ENCODE peak calls at places on chromosomes 11 and 22, in seven cellular contexts. E is sigmoid colon, K is mammary epithelial cell, B is aorta, J is adipocyte, Y is WERI-Rb-1, W is K562. N is an unnamed sample.

GRCh38 chr11:45334410-45334809 is 48.3 kb upstream of the SYT13 start:
- DNase-seq in W (no peak), Y (no peak), B (no peak), E (no peak), K (no peak), J (no peak), N (no peak)

GRCh38 chr11:111427471-111427912 is 48.4 kb upstream of the POU2AF1 start:
- DNase-seq in B (no peak), E (no peak), Y (no peak), J (peak; percentile 9), W (peak; percentile 30), K (peak; percentile 25), N (no peak)

GRCh38 chr11:15097411-15097810 is 17.3 kb upstream of the INSC start:
- DNase-seq in B (no peak), J (no peak), W (no peak), K (peak; percentile 63), E (no peak), Y (no peak), N (no peak)

GRCh38 chr11:133492895-133493294 is 39.4 kb downstream of the OPCML start:
- DNase-seq in J (no peak), Y (no peak), B (no peak), K (no peak), W (no peak), E (no peak), N (no peak)

GRCh38 chr22:47333625-47334024 is 571.2 kb downstream of the TBC1D22A start:
- DNase-seq in B (no peak), E (no peak), K (peak; percentile 4), J (no peak), Y (no peak), W (no peak), N (peak; percentile 86)

GRCh38 chr11:45553401-45553936 is 112.0 kb downstream of the CHST1 start:
- DNase-seq in W (no peak), K (no peak), J (no peak), Y (no peak), B (no peak), E (no peak), N (no peak)

GRCh38 chr22:28542980-28543621 is 136.5 kb downstream of the TTC28 start:
- DNase-seq in J (no peak), W (no peak), Y (no peak), E (no peak), B (no peak), K (no peak), N (no peak)

GRCh38 chr11:57001674-57002401 is 13.1 kb downstream of the OR5AK2 start:
- DNase-seq in K (peak; percentile 9), Y (no peak), B (no peak), W (peak; percentile 41), J (peak; percentile 6), E (no peak), N (no peak)

GRCh38 chr11:57313071-57313787 is 11.5 kb downstream of the TNKS1BP1 start:
- DNase-seq in Y (no peak), W (no peak), B (peak; percentile 44), K (no peak), J (no peak), E (peak; percentile 73), N (no peak)

GRCh38 chr22:29216873-29217666 is 11.4 kb downstream of the EMID1 start:
- DNase-seq in B (peak; percentile 71), Y (no peak), J (peak; percentile 90), E (peak; percentile 64), K (peak; percentile 57), W (no peak), N (peak; percentile 28)

GRCh38 chr22:49812838-49813237 is 14.8 kb downstream of the BRD1 start:
- DNase-seq in J (no peak), B (no peak), Y (no peak), W (no peak), E (peak; percentile 56), K (no peak), N (peak; percentile 62)

GRCh38 chr11:18723991-18724390 is 2.0 kb downstream of the IGSF22 start:
- DNase-seq in B (no peak), E (no peak), W (no peak), Y (peak; percentile 60), J (no peak), K (no peak), N (no peak)

GRCh38 chr11:103529217-103529684 is 420.0 kb downstream of the DYNC2H1 start:
- DNase-seq in E (no peak), K (peak; percentile 62), B (no peak), J (peak; percentile 69), Y (peak; percentile 21), W (no peak), N (peak; percentile 85)

DNA sequence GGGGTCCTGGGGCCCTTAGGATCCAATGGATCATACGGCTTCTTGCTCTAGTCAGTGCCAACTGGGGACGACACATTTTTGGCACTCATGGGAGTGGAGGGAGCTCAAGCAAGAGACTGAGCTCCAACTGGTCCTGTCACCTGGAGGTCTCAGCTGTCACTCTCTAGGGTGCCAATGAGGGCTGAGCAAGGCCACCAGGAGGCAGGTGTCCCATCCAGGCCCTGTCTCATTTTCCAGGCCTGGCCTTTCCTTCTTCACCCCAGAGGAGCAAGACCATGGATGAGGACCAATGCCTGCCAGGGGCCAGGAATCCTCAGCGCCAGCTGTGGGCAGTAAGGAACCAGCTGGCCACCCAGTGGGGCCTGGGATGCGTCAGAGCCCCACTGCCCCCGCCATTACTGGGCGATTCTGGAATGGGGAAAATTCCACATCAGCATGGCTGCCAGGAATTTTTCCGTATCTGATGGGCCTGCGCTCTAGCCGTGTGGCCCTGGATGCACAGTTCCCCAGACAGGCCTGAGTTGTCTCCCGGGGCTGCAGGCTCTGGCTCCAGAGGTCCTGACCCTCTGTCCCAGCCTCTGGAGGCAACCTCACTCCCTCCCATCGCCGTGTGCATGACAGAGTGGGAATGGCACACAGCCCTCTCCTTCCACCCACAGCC is 676 bp upstream of the GAL3ST1 start:
- DNase-seq in K (no peak), B (peak; percentile 84), W (no peak), Y (peak; percentile 33), E (no peak), J (no peak), N (peak; percentile 75)
- H3K4me3 ChIP-seq in K (no peak overlapping the region), B (peak overlapping the region; percentile 24), W (no peak overlapping the region), Y (peak overlapping the region; percentile 48), E (peak overlapping the region; percentile 29), J (no peak overlapping the region), N (no peak overlapping the region)

GRCh38 chr11:74877132-74877531 is 71.8 kb downstream of the XRRA1 start:
- DNase-seq in E (no peak), Y (no peak), W (peak; percentile 56), K (no peak), B (no peak), J (peak; percentile 7), N (no peak)
- H3K9me3 ChIP-seq in E (peaks cover 9% of the 10 kb centered on the region), Y (peaks cover 6% of the 10 kb centered on the region), W (peaks cover 13% of the 10 kb centered on the region), K (peaks cover 2% of the 10 kb centered on the region), B (peaks cover 8% of the 10 kb centered on the region), J (peaks cover 18% of the 10 kb centered on the region), N (peaks cover 6% of the 10 kb centered on the region)

GRCh38 chr11:68976095-68976494 is 4.7 kb downstream of the MRGPRD start:
- DNase-seq in J (no peak), B (no peak), K (no peak), W (no peak), E (no peak), Y (no peak), N (no peak)
- H3K4me3 ChIP-seq in J (no peak overlapping the region), B (no peak overlapping the region), K (no peak overlapping the region), W (no peak overlapping the region), E (no peak overlapping the region), Y (no peak overlapping the region), N (no peak overlapping the region)

GRCh38 chr11:73397468-73398131 is 21.4 kb downstream of the RELT start:
- DNase-seq in J (no peak), B (no peak), K (no peak), W (no peak), E (peak; percentile 58), Y (no peak), N (no peak)
- H3K9me3 ChIP-seq in J (no peaks in the 10 kb centered on the region), B (no peaks in the 10 kb centered on the region), K (no peaks in the 10 kb centered on the region), W (no peaks in the 10 kb centered on the region), E (no peaks in the 10 kb centered on the region), Y (no peaks in the 10 kb centered on the region), N (no peaks in the 10 kb centered on the region)

GRCh38 chr11:119721129-119722120 is 7.6 kb downstream of the NECTIN1 start:
- DNase-seq in B (no peak), K (peak; percentile 85), W (peak; percentile 43), Y (peak; percentile 49), E (no peak), J (peak; percentile 27), N (peak; percentile 69)
- H3K4me3 ChIP-seq in B (no peak overlapping the region), K (no peak overlapping the region), W (no peak overlapping the region), Y (no peak overlapping the region), E (no peak overlapping the region), J (no peak overlapping the region), N (no peak overlapping the region)

GRCh38 chr11:134904103-134904502 is 492.1 kb upstream of the B3GAT1 start:
- DNase-seq in K (no peak), E (no peak), B (no peak), Y (no peak), W (no peak), J (no peak), N (no peak)
- H3K9me3 ChIP-seq in K (peaks cover 25% of the 10 kb centered on the region), E (no peaks in the 10 kb centered on the region), B (no peaks in the 10 kb centered on the region), Y (no peaks in the 10 kb centered on the region), W (no peaks in the 10 kb centered on the region), J (no peaks in the 10 kb centered on the region), N (no peaks in the 10 kb centered on the region)

GRCh38 chr11:12680246-12680939 is 6.2 kb downstream of the TEAD1 start:
- DNase-seq in B (peak; percentile 84), Y (peak; percentile 95), K (peak; percentile 90), J (peak; percentile 95), E (peak; percentile 95), W (peak; percentile 25), N (peak; percentile 85)
- H3K4me3 ChIP-seq in B (no peak overlapping the region), Y (peak overlapping the region; percentile 27), K (peak overlapping the region; percentile 34), J (peak overlapping the region; percentile 67), E (peak overlapping the region; percentile 22), W (no peak overlapping the region), N (peak overlapping the region; percentile 6)

DNA sequence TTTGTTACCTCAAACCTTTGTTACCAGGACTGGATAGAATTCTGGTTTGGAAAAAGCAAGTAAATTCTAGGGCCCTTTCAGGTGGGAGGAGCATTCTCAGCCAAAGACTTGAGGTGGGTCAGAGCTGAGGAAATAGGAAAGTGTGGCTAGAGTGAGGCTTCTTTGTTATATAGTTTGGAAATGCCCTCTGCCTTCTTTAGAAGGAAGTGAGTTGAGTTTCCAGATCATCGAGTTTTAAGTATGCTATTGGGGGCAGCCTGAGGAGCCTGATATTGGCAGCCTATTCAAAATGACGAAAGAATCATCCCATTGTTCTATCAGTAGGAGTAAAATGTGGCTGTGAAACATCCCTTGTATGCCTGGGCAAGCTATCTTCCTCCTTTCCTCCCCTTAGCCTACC is 134.1 kb downstream of the ARHGAP42 start:
- DNase-seq in Y (no peak), J (no peak), W (no peak), B (no peak), K (no peak), E (no peak), N (no peak)
- H3K9me3 ChIP-seq in Y (no peaks in the 10 kb centered on the region), J (no peaks in the 10 kb centered on the region), W (no peaks in the 10 kb centered on the region), B (no peaks in the 10 kb centered on the region), K (no peaks in the 10 kb centered on the region), E (no peaks in the 10 kb centered on the region), N (no peaks in the 10 kb centered on the region)

DNA sequence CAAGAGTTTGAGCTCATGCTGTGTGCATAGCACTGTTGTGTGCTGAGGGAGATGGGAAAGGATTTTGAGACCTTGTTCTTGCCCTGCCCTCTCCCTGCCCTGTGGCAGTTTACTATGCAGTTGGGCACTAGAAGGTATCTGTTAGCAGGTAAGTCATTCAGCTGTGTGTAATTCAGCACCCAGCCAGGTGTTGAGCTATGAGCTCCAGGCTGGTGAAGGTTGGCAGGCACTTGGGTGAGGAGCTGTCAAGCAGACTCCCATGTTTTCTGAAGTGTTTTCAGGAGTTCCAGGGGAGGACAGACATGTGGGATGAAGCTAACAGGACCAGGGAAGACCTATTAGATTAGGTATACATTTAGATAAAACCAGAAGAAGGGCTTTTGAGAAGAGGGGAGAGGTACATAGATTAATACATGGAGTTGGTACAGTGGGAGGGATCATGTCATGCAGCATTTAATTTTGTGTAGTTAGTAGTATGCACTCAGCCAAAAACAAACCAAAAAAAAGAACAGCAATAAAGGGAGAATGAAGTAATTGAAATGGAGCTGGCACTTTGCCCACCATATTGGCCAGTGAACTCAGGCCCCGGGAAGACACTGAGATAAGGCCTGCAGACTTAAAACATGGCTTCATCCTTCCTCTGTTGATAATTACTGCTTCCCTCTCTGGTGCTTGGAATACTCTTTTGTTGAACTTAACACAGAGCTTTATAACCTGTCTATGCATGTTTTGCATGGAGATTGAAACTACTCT is 2.9 kb downstream of the PANX1 start:
- DNase-seq in B (peak; percentile 46), E (no peak), J (no peak), K (peak; percentile 56), W (no peak), Y (no peak), N (peak; percentile 38)
- H3K4me3 ChIP-seq in B (no peak overlapping the region), E (peak overlapping the region; percentile 69), J (peak overlapping the region; percentile 93), K (no peak overlapping the region), W (no peak overlapping the region), Y (no peak overlapping the region), N (no peak overlapping the region)